ENCODE peak calls at places on chromosomes 5 and 9, in seven cellular contexts. One of them, this sample, is unnamed.

GRCh38 chr9:76136986-76137385 is 246.5 kb downstream of the PCSK5 start:
- DNase-seq in bronchial epithelial cell: peak
- DNase-seq in progenitor cell of endocrine pancreas: no peak
- DNase-seq in renal cortical epithelial cell: peak
- DNase-seq in NCI-H1092 treated with DMSO at 0.1 percent for 48 hours: no peak
- DNase-seq in 8988T: no peak
- DNase-seq in AG10803: peak
- DNase-seq in this sample: no peak

GRCh38 chr5:44332360-44332971 is 56.8 kb downstream of the FGF10 start:
- DNase-seq in bronchial epithelial cell: peak
- DNase-seq in progenitor cell of endocrine pancreas: no peak
- DNase-seq in renal cortical epithelial cell: peak
- DNase-seq in NCI-H1092 treated with DMSO at 0.1 percent for 48 hours: peak
- DNase-seq in 8988T: no peak
- DNase-seq in AG10803: peak
- DNase-seq in this sample: no peak

GRCh38 chr5:158522001-158522400 is 577.7 kb downstream of the EBF1 start:
- DNase-seq in bronchial epithelial cell: peak
- DNase-seq in progenitor cell of endocrine pancreas: no peak
- DNase-seq in renal cortical epithelial cell: no peak
- DNase-seq in NCI-H1092 treated with DMSO at 0.1 percent for 48 hours: no peak
- DNase-seq in 8988T: no peak
- DNase-seq in AG10803: peak
- DNase-seq in this sample: no peak

GRCh38 chr5:132688536-132689409 is 15.0 kb downstream of the IL4 start:
- DNase-seq in bronchial epithelial cell: no peak
- DNase-seq in progenitor cell of endocrine pancreas: no peak
- DNase-seq in renal cortical epithelial cell: no peak
- DNase-seq in NCI-H1092 treated with DMSO at 0.1 percent for 48 hours: no peak
- DNase-seq in 8988T: no peak
- DNase-seq in AG10803: peak
- DNase-seq in this sample: no peak

GRCh38 chr9:9605681-9606080 is 1007.1 kb downstream of the PTPRD start:
- DNase-seq in bronchial epithelial cell: no peak
- DNase-seq in progenitor cell of endocrine pancreas: no peak
- DNase-seq in renal cortical epithelial cell: no peak
- DNase-seq in NCI-H1092 treated with DMSO at 0.1 percent for 48 hours: no peak
- DNase-seq in 8988T: no peak
- DNase-seq in AG10803: no peak
- DNase-seq in this sample: no peak

GRCh38 chr5:55437859-55438206 is 96.9 kb downstream of the PLPP1 start:
- DNase-seq in bronchial epithelial cell: no peak
- DNase-seq in progenitor cell of endocrine pancreas: no peak
- DNase-seq in renal cortical epithelial cell: no peak
- DNase-seq in NCI-H1092 treated with DMSO at 0.1 percent for 48 hours: no peak
- DNase-seq in 8988T: no peak
- DNase-seq in AG10803: no peak
- DNase-seq in this sample: no peak

GRCh38 chr5:104699438-104699837 is 1136.8 kb upstream of the NUDT12 start:
- DNase-seq in bronchial epithelial cell: no peak
- DNase-seq in progenitor cell of endocrine pancreas: no peak
- DNase-seq in renal cortical epithelial cell: no peak
- DNase-seq in NCI-H1092 treated with DMSO at 0.1 percent for 48 hours: no peak
- DNase-seq in 8988T: no peak
- DNase-seq in AG10803: no peak
- DNase-seq in this sample: no peak

GRCh38 chr9:19049872-19050636 is 827 bp downstream of the RRAGA start:
- DNase-seq in bronchial epithelial cell: peak
- DNase-seq in progenitor cell of endocrine pancreas: no peak
- DNase-seq in renal cortical epithelial cell: peak
- DNase-seq in NCI-H1092 treated with DMSO at 0.1 percent for 48 hours: peak
- DNase-seq in 8988T: no peak
- DNase-seq in AG10803: peak
- DNase-seq in this sample: no peak

GRCh38 chr5:102809033-102809432 is 53.9 kb downstream of the PAM start:
- DNase-seq in bronchial epithelial cell: no peak
- DNase-seq in progenitor cell of endocrine pancreas: no peak
- DNase-seq in renal cortical epithelial cell: peak
- DNase-seq in NCI-H1092 treated with DMSO at 0.1 percent for 48 hours: peak
- DNase-seq in 8988T: no peak
- DNase-seq in AG10803: no peak
- DNase-seq in this sample: no peak

GRCh38 chr5:5649641-5650040 is 227.2 kb downstream of the ICE1 start:
- DNase-seq in bronchial epithelial cell: no peak
- DNase-seq in progenitor cell of endocrine pancreas: no peak
- DNase-seq in renal cortical epithelial cell: no peak
- DNase-seq in NCI-H1092 treated with DMSO at 0.1 percent for 48 hours: no peak
- DNase-seq in 8988T: no peak
- DNase-seq in AG10803: no peak
- DNase-seq in this sample: no peak

GRCh38 chr9:112103405-112103804 is 71.7 kb downstream of the SUSD1 start:
- DNase-seq in bronchial epithelial cell: no peak
- DNase-seq in progenitor cell of endocrine pancreas: no peak
- DNase-seq in renal cortical epithelial cell: no peak
- DNase-seq in NCI-H1092 treated with DMSO at 0.1 percent for 48 hours: no peak
- DNase-seq in 8988T: no peak
- DNase-seq in AG10803: no peak
- DNase-seq in this sample: no peak

GRCh38 chr5:139369181-139369580 is 13.9 kb downstream of the SLC23A1 start:
- DNase-seq in bronchial epithelial cell: no peak
- DNase-seq in progenitor cell of endocrine pancreas: no peak
- DNase-seq in renal cortical epithelial cell: no peak
- DNase-seq in NCI-H1092 treated with DMSO at 0.1 percent for 48 hours: no peak
- DNase-seq in 8988T: no peak
- DNase-seq in AG10803: no peak
- DNase-seq in this sample: no peak

GRCh38 chr5:55421074-55421529 is 113.3 kb downstream of the MTREX start:
- DNase-seq in bronchial epithelial cell: peak
- DNase-seq in progenitor cell of endocrine pancreas: no peak
- DNase-seq in renal cortical epithelial cell: no peak
- DNase-seq in NCI-H1092 treated with DMSO at 0.1 percent for 48 hours: no peak
- DNase-seq in 8988T: no peak
- DNase-seq in AG10803: peak
- DNase-seq in this sample: no peak

GRCh38 chr9:4987996-4988421 is 2.9 kb downstream of the JAK2 start:
- DNase-seq in bronchial epithelial cell: peak
- DNase-seq in progenitor cell of endocrine pancreas: peak
- DNase-seq in renal cortical epithelial cell: peak
- DNase-seq in NCI-H1092 treated with DMSO at 0.1 percent for 48 hours: peak
- DNase-seq in 8988T: no peak
- DNase-seq in AG10803: peak
- DNase-seq in this sample: peak

GRCh38 chr5:55601209-55601618 is 66.5 kb upstream of the PLPP1 start:
- DNase-seq in bronchial epithelial cell: peak
- DNase-seq in progenitor cell of endocrine pancreas: no peak
- DNase-seq in renal cortical epithelial cell: peak
- DNase-seq in NCI-H1092 treated with DMSO at 0.1 percent for 48 hours: peak
- DNase-seq in 8988T: no peak
- DNase-seq in AG10803: peak
- DNase-seq in this sample: no peak

GRCh38 chr9:89885156-89885555 is 280.3 kb downstream of the GADD45G start:
- DNase-seq in bronchial epithelial cell: no peak
- DNase-seq in progenitor cell of endocrine pancreas: no peak
- DNase-seq in renal cortical epithelial cell: no peak
- DNase-seq in NCI-H1092 treated with DMSO at 0.1 percent for 48 hours: no peak
- DNase-seq in 8988T: no peak
- DNase-seq in AG10803: no peak
- DNase-seq in this sample: no peak

GRCh38 chr9:20603524-20604268 is 18.6 kb downstream of the MLLT3 start:
- DNase-seq in bronchial epithelial cell: no peak
- DNase-seq in progenitor cell of endocrine pancreas: no peak
- DNase-seq in renal cortical epithelial cell: no peak
- DNase-seq in NCI-H1092 treated with DMSO at 0.1 percent for 48 hours: no peak
- DNase-seq in 8988T: no peak
- DNase-seq in AG10803: no peak
- DNase-seq in this sample: no peak

GRCh38 chr5:95733100-95733499 is 2.0 kb downstream of the RHOBTB3 start:
- DNase-seq in bronchial epithelial cell: no peak
- DNase-seq in progenitor cell of endocrine pancreas: no peak
- DNase-seq in renal cortical epithelial cell: no peak
- DNase-seq in NCI-H1092 treated with DMSO at 0.1 percent for 48 hours: no peak
- DNase-seq in 8988T: no peak
- DNase-seq in AG10803: no peak
- DNase-seq in this sample: no peak

GRCh38 chr9:97415146-97415545 is 3.2 kb downstream of the TDRD7 start:
- DNase-seq in bronchial epithelial cell: no peak
- DNase-seq in progenitor cell of endocrine pancreas: no peak
- DNase-seq in renal cortical epithelial cell: no peak
- DNase-seq in NCI-H1092 treated with DMSO at 0.1 percent for 48 hours: no peak
- DNase-seq in 8988T: no peak
- DNase-seq in AG10803: no peak
- DNase-seq in this sample: no peak

GRCh38 chr5:180684623-180685161 is 35.3 kb upstream of the FLT4 start:
- DNase-seq in bronchial epithelial cell: no peak
- DNase-seq in progenitor cell of endocrine pancreas: no peak
- DNase-seq in renal cortical epithelial cell: no peak
- DNase-seq in NCI-H1092 treated with DMSO at 0.1 percent for 48 hours: no peak
- DNase-seq in 8988T: no peak
- DNase-seq in AG10803: no peak
- DNase-seq in this sample: no peak

GRCh38 chr9:15278290-15278689 is 28.7 kb downstream of the TTC39B start:
- DNase-seq in bronchial epithelial cell: no peak
- DNase-seq in progenitor cell of endocrine pancreas: no peak
- DNase-seq in renal cortical epithelial cell: peak
- DNase-seq in NCI-H1092 treated with DMSO at 0.1 percent for 48 hours: no peak
- DNase-seq in 8988T: no peak
- DNase-seq in AG10803: no peak
- DNase-seq in this sample: no peak

GRCh38 chr5:159514229-159514822 is 184.0 kb upstream of the IL12B start:
- DNase-seq in bronchial epithelial cell: no peak
- DNase-seq in progenitor cell of endocrine pancreas: no peak
- DNase-seq in renal cortical epithelial cell: no peak
- DNase-seq in NCI-H1092 treated with DMSO at 0.1 percent for 48 hours: no peak
- DNase-seq in 8988T: no peak
- DNase-seq in AG10803: no peak
- DNase-seq in this sample: no peak

GRCh38 chr9:123406691-123407536 is 50.9 kb downstream of the CRB2 start:
- DNase-seq in bronchial epithelial cell: no peak
- DNase-seq in progenitor cell of endocrine pancreas: no peak
- DNase-seq in renal cortical epithelial cell: peak
- DNase-seq in NCI-H1092 treated with DMSO at 0.1 percent for 48 hours: peak
- DNase-seq in 8988T: no peak
- DNase-seq in AG10803: no peak
- DNase-seq in this sample: no peak

GRCh38 chr5:43096916-43097315 is 23.8 kb upstream of the ZNF131 start:
- DNase-seq in bronchial epithelial cell: no peak
- DNase-seq in progenitor cell of endocrine pancreas: no peak
- DNase-seq in renal cortical epithelial cell: no peak
- DNase-seq in NCI-H1092 treated with DMSO at 0.1 percent for 48 hours: no peak
- DNase-seq in 8988T: no peak
- DNase-seq in AG10803: peak
- DNase-seq in this sample: no peak

GRCh38 chr5:55636711-55637110 is 75.4 kb downstream of the SLC38A9 start:
- DNase-seq in bronchial epithelial cell: peak
- DNase-seq in progenitor cell of endocrine pancreas: no peak
- DNase-seq in renal cortical epithelial cell: peak
- DNase-seq in NCI-H1092 treated with DMSO at 0.1 percent for 48 hours: no peak
- DNase-seq in 8988T: no peak
- DNase-seq in AG10803: peak
- DNase-seq in this sample: no peak

GRCh38 chr5:160789219-160789820 is 62.7 kb downstream of the ATP10B start:
- DNase-seq in bronchial epithelial cell: no peak
- DNase-seq in progenitor cell of endocrine pancreas: no peak
- DNase-seq in renal cortical epithelial cell: no peak
- DNase-seq in NCI-H1092 treated with DMSO at 0.1 percent for 48 hours: no peak
- DNase-seq in 8988T: no peak
- DNase-seq in AG10803: no peak
- DNase-seq in this sample: no peak

GRCh38 chr9:37669232-37669631 is 18.5 kb downstream of the FRMPD1 start:
- DNase-seq in bronchial epithelial cell: peak
- DNase-seq in progenitor cell of endocrine pancreas: no peak
- DNase-seq in renal cortical epithelial cell: no peak
- DNase-seq in NCI-H1092 treated with DMSO at 0.1 percent for 48 hours: no peak
- DNase-seq in 8988T: no peak
- DNase-seq in AG10803: no peak
- DNase-seq in this sample: no peak

GRCh38 chr9:102974530-102974929 is 20.6 kb upstream of the CYLC2 start:
- DNase-seq in bronchial epithelial cell: peak
- DNase-seq in progenitor cell of endocrine pancreas: no peak
- DNase-seq in renal cortical epithelial cell: peak
- DNase-seq in NCI-H1092 treated with DMSO at 0.1 percent for 48 hours: no peak
- DNase-seq in 8988T: no peak
- DNase-seq in AG10803: no peak
- DNase-seq in this sample: no peak

GRCh38 chr9:133521122-133522072 is 3.4 kb downstream of the MYMK start:
- DNase-seq in bronchial epithelial cell: no peak
- DNase-seq in progenitor cell of endocrine pancreas: no peak
- DNase-seq in renal cortical epithelial cell: peak
- DNase-seq in NCI-H1092 treated with DMSO at 0.1 percent for 48 hours: no peak
- DNase-seq in 8988T: no peak
- DNase-seq in AG10803: no peak
- DNase-seq in this sample: no peak

GRCh38 chr9:29212590-29213373 is 1639.5 kb upstream of the C9orf72 start:
- DNase-seq in bronchial epithelial cell: no peak
- DNase-seq in progenitor cell of endocrine pancreas: peak
- DNase-seq in renal cortical epithelial cell: no peak
- DNase-seq in NCI-H1092 treated with DMSO at 0.1 percent for 48 hours: peak
- DNase-seq in 8988T: no peak
- DNase-seq in AG10803: no peak
- DNase-seq in this sample: no peak

GRCh38 chr9:132546148-132547051 is 36.0 kb upstream of the BARHL1 start:
- DNase-seq in bronchial epithelial cell: no peak
- DNase-seq in progenitor cell of endocrine pancreas: peak
- DNase-seq in renal cortical epithelial cell: no peak
- DNase-seq in NCI-H1092 treated with DMSO at 0.1 percent for 48 hours: peak
- DNase-seq in 8988T: peak
- DNase-seq in AG10803: no peak
- DNase-seq in this sample: no peak

GRCh38 chr9:35313911-35314310 is 152.1 kb downstream of the UNC13B start:
- DNase-seq in bronchial epithelial cell: peak
- DNase-seq in progenitor cell of endocrine pancreas: no peak
- DNase-seq in renal cortical epithelial cell: peak
- DNase-seq in NCI-H1092 treated with DMSO at 0.1 percent for 48 hours: no peak
- DNase-seq in 8988T: no peak
- DNase-seq in AG10803: peak
- DNase-seq in this sample: no peak

GRCh38 chr5:68187268-68188055 is 28.1 kb upstream of the PIK3R1 start:
- DNase-seq in bronchial epithelial cell: no peak
- DNase-seq in progenitor cell of endocrine pancreas: peak
- DNase-seq in renal cortical epithelial cell: peak
- DNase-seq in NCI-H1092 treated with DMSO at 0.1 percent for 48 hours: peak
- DNase-seq in 8988T: no peak
- DNase-seq in AG10803: no peak
- DNase-seq in this sample: no peak

GRCh38 chr5:6476313-6476661 is 27.6 kb downstream of the UBE2QL1 start:
- DNase-seq in bronchial epithelial cell: no peak
- DNase-seq in progenitor cell of endocrine pancreas: no peak
- DNase-seq in renal cortical epithelial cell: no peak
- DNase-seq in NCI-H1092 treated with DMSO at 0.1 percent for 48 hours: no peak
- DNase-seq in 8988T: no peak
- DNase-seq in AG10803: no peak
- DNase-seq in this sample: no peak

GRCh38 chr5:90056911-90057705 is 352.4 kb downstream of the CETN3 start:
- DNase-seq in bronchial epithelial cell: no peak
- DNase-seq in progenitor cell of endocrine pancreas: no peak
- DNase-seq in renal cortical epithelial cell: no peak
- DNase-seq in NCI-H1092 treated with DMSO at 0.1 percent for 48 hours: no peak
- DNase-seq in 8988T: no peak
- DNase-seq in AG10803: peak
- DNase-seq in this sample: no peak

GRCh38 chr9:126440938-126441337 is 114.3 kb downstream of the MVB12B start:
- DNase-seq in bronchial epithelial cell: no peak
- DNase-seq in progenitor cell of endocrine pancreas: no peak
- DNase-seq in renal cortical epithelial cell: no peak
- DNase-seq in NCI-H1092 treated with DMSO at 0.1 percent for 48 hours: peak
- DNase-seq in 8988T: no peak
- DNase-seq in AG10803: peak
- DNase-seq in this sample: no peak

GRCh38 chr5:132962429-132962928 is 955 bp downstream of the AFF4 start:
- DNase-seq in bronchial epithelial cell: peak
- DNase-seq in progenitor cell of endocrine pancreas: no peak
- DNase-seq in renal cortical epithelial cell: peak
- DNase-seq in NCI-H1092 treated with DMSO at 0.1 percent for 48 hours: peak
- DNase-seq in 8988T: no peak
- DNase-seq in AG10803: peak
- DNase-seq in this sample: no peak

GRCh38 chr9:91515074-91515687 is 91.5 kb upstream of the NFIL3 start:
- DNase-seq in bronchial epithelial cell: peak
- DNase-seq in progenitor cell of endocrine pancreas: no peak
- DNase-seq in renal cortical epithelial cell: peak
- DNase-seq in NCI-H1092 treated with DMSO at 0.1 percent for 48 hours: no peak
- DNase-seq in 8988T: no peak
- DNase-seq in AG10803: peak
- DNase-seq in this sample: no peak

This sample was measured in T-helper 17 cell.